ENCODE peak calls at places on chromosomes 2 and 18, in six cellular contexts. One of them, this sample, is unnamed.
A peak's percentile ranks its signal among the peaks of the same experiment; 100 is the strongest.

GRCh38 chr2:184346338-184346862 is 251.9 kb upstream of the ZNF804A start:
- DNase-seq in pancreas: no peak
- DNase-seq in AG04450: no peak
- DNase-seq in right cardiac atrium: no peak
- DNase-seq in body of pancreas: no peak
- DNase-seq in CD4-positive, alpha-beta memory T cell: no peak
- DNase-seq in this sample: no peak

GRCh38 chr2:60633615-60634014 is 80.2 kb upstream of the BCL11A start:
- DNase-seq in pancreas: no peak
- DNase-seq in AG04450: no peak
- DNase-seq in right cardiac atrium: no peak
- DNase-seq in body of pancreas: no peak
- DNase-seq in CD4-positive, alpha-beta memory T cell: no peak
- DNase-seq in this sample: no peak

GRCh38 chr2:20675701-20676352 is 8.9 kb downstream of the GDF7 start:
- DNase-seq in pancreas: no peak
- DNase-seq in AG04450: no peak
- DNase-seq in right cardiac atrium: no peak
- DNase-seq in body of pancreas: peak; percentile 37
- DNase-seq in CD4-positive, alpha-beta memory T cell: no peak
- DNase-seq in this sample: no peak

GRCh38 chr2:5539281-5540211 is 152.6 kb upstream of the SOX11 start:
- DNase-seq in pancreas: no peak
- DNase-seq in AG04450: no peak
- DNase-seq in right cardiac atrium: no peak
- DNase-seq in body of pancreas: no peak
- DNase-seq in CD4-positive, alpha-beta memory T cell: no peak
- DNase-seq in this sample: no peak

GRCh38 chr2:203438528-203438927 is 96.6 kb downstream of the RAPH1 start:
- DNase-seq in pancreas: no peak
- DNase-seq in AG04450: no peak
- DNase-seq in right cardiac atrium: no peak
- DNase-seq in body of pancreas: no peak
- DNase-seq in CD4-positive, alpha-beta memory T cell: no peak
- DNase-seq in this sample: no peak

GRCh38 chr2:183614797-183615429 is 490.7 kb downstream of the NUP35 start:
- DNase-seq in pancreas: no peak
- DNase-seq in AG04450: no peak
- DNase-seq in right cardiac atrium: peak; percentile 58
- DNase-seq in body of pancreas: no peak
- DNase-seq in CD4-positive, alpha-beta memory T cell: no peak
- DNase-seq in this sample: no peak

GRCh38 chr2:120108049-120108448 is 95.2 kb downstream of the EPB41L5 start:
- DNase-seq in pancreas: peak; percentile 45
- DNase-seq in AG04450: peak; percentile 16
- DNase-seq in right cardiac atrium: no peak
- DNase-seq in body of pancreas: peak; percentile 83
- DNase-seq in CD4-positive, alpha-beta memory T cell: no peak
- DNase-seq in this sample: no peak

GRCh38 chr18:54692463-54692862 is 101.4 kb downstream of the DYNAP start:
- DNase-seq in pancreas: no peak
- DNase-seq in AG04450: no peak
- DNase-seq in right cardiac atrium: no peak
- DNase-seq in body of pancreas: no peak
- DNase-seq in CD4-positive, alpha-beta memory T cell: no peak
- DNase-seq in this sample: no peak

GRCh38 chr2:131154071-131154531 is 49.0 kb downstream of the PLEKHB2 start:
- DNase-seq in pancreas: peak; percentile 24
- DNase-seq in AG04450: peak; percentile 13
- DNase-seq in right cardiac atrium: peak; percentile 75
- DNase-seq in body of pancreas: peak; percentile 59
- DNase-seq in CD4-positive, alpha-beta memory T cell: peak; percentile 65
- DNase-seq in this sample: no peak

GRCh38 chr2:7014201-7014640 is 97.0 kb downstream of the RNF144A start:
- DNase-seq in pancreas: no peak
- DNase-seq in AG04450: no peak
- DNase-seq in right cardiac atrium: no peak
- DNase-seq in body of pancreas: no peak
- DNase-seq in CD4-positive, alpha-beta memory T cell: peak; percentile 57
- DNase-seq in this sample: no peak

GRCh38 chr2:74325815-74326214 is 17.4 kb downstream of the SLC4A5 start:
- DNase-seq in pancreas: no peak
- DNase-seq in AG04450: no peak
- DNase-seq in right cardiac atrium: no peak
- DNase-seq in body of pancreas: no peak
- DNase-seq in CD4-positive, alpha-beta memory T cell: no peak
- DNase-seq in this sample: no peak

GRCh38 chr2:12493031-12493513 is 223.7 kb upstream of the TRIB2 start:
- DNase-seq in pancreas: no peak
- DNase-seq in AG04450: peak; percentile 60
- DNase-seq in right cardiac atrium: peak; percentile 76
- DNase-seq in body of pancreas: peak; percentile 5
- DNase-seq in CD4-positive, alpha-beta memory T cell: no peak
- DNase-seq in this sample: no peak

GRCh38 chr2:83461135-83461534 is 997.9 kb downstream of the SUCLG1 start:
- DNase-seq in pancreas: no peak
- DNase-seq in AG04450: no peak
- DNase-seq in right cardiac atrium: no peak
- DNase-seq in body of pancreas: no peak
- DNase-seq in CD4-positive, alpha-beta memory T cell: no peak
- DNase-seq in this sample: no peak
- H3K9me3 ChIP-seq in pancreas: no peaks in the 10 kb centered on the region
- H3K9me3 ChIP-seq in AG04450: no peaks in the 10 kb centered on the region
- H3K9me3 ChIP-seq in right cardiac atrium: no peaks in the 10 kb centered on the region
- H3K9me3 ChIP-seq in body of pancreas: no peaks in the 10 kb centered on the region
- H3K9me3 ChIP-seq in CD4-positive, alpha-beta memory T cell: no peaks in the 10 kb centered on the region
- H3K9me3 ChIP-seq in this sample: no peaks in the 10 kb centered on the region

GRCh38 chr18:44682181-44682870 is 1.6 kb downstream of the SETBP1 start:
- DNase-seq in pancreas: no peak
- DNase-seq in AG04450: no peak
- DNase-seq in right cardiac atrium: peak; percentile 64
- DNase-seq in body of pancreas: peak; percentile 32
- DNase-seq in CD4-positive, alpha-beta memory T cell: no peak
- DNase-seq in this sample: no peak

GRCh38 chr18:44680271-44681038 is at the start of gene SETBP1:
- DNase-seq in pancreas: peak; percentile 82
- DNase-seq in AG04450: no peak
- DNase-seq in right cardiac atrium: peak; percentile 88
- DNase-seq in body of pancreas: peak; percentile 84
- DNase-seq in CD4-positive, alpha-beta memory T cell: peak; percentile 3
- DNase-seq in this sample: peak; percentile 51

GRCh38 chr18:44679912-44680270 is 797 bp upstream of the SETBP1 start:
- DNase-seq in pancreas: peak; percentile 50
- DNase-seq in AG04450: no peak
- DNase-seq in right cardiac atrium: peak; percentile 87
- DNase-seq in body of pancreas: peak; percentile 63
- DNase-seq in CD4-positive, alpha-beta memory T cell: peak; percentile 14
- DNase-seq in this sample: no peak

GRCh38 chr18:44681611-44682010 is 923 bp downstream of the SETBP1 start:
- DNase-seq in pancreas: no peak
- DNase-seq in AG04450: no peak
- DNase-seq in right cardiac atrium: no peak
- DNase-seq in body of pancreas: no peak
- DNase-seq in CD4-positive, alpha-beta memory T cell: no peak
- DNase-seq in this sample: no peak

DNA sequence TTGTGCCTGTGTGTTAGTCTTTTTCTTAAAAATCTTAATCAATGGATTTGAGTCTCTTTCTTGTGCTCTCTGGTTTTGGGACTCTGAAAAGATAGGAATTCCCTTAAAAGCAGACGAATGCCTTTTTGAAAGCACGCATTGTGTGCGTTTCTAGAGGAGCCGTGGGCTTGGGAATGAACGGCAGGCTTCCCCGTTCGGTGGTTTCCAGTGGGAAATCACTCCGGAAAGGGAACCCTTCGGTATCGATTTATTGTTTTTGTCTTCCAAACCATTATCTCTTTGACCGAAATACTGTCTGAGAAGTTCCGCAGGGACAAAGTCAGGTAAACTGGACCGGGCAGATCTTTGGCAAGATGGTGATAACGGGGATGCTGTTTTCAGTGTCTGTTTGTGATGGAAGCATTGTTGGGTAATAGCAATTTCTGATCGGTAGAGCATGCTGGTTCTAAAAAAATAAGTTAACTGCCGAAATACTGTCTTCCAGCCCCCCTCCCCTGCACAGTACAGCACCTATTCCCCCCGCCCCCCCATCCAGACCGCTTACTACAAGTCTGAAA is 429 bp downstream of the SETBP1 start:
- DNase-seq in pancreas: no peak
- DNase-seq in AG04450: no peak
- DNase-seq in right cardiac atrium: no peak
- DNase-seq in body of pancreas: no peak
- DNase-seq in CD4-positive, alpha-beta memory T cell: peak; percentile 6
- DNase-seq in this sample: no peak
- H3K4me3 ChIP-seq in pancreas: peak overlapping the region; percentile 80
- H3K4me3 ChIP-seq in AG04450: peak overlapping the region; percentile 48
- H3K4me3 ChIP-seq in right cardiac atrium: peak overlapping the region; percentile 92
- H3K4me3 ChIP-seq in body of pancreas: peak overlapping the region; percentile 77
- H3K4me3 ChIP-seq in CD4-positive, alpha-beta memory T cell: no peak overlapping the region
- H3K4me3 ChIP-seq in this sample: peak overlapping the region; percentile 79

GRCh38 chr18:71815305-71815704 is 728.8 kb downstream of the CBLN2 start:
- DNase-seq in pancreas: no peak
- DNase-seq in AG04450: no peak
- DNase-seq in right cardiac atrium: no peak
- DNase-seq in body of pancreas: no peak
- DNase-seq in CD4-positive, alpha-beta memory T cell: no peak
- DNase-seq in this sample: no peak

GRCh38 chr18:71808576-71808975 is 735.6 kb downstream of the CBLN2 start:
- DNase-seq in pancreas: no peak
- DNase-seq in AG04450: no peak
- DNase-seq in right cardiac atrium: no peak
- DNase-seq in body of pancreas: no peak
- DNase-seq in CD4-positive, alpha-beta memory T cell: no peak
- DNase-seq in this sample: no peak

GRCh38 chr18:71807586-71807985 is 736.6 kb downstream of the CBLN2 start:
- DNase-seq in pancreas: no peak
- DNase-seq in AG04450: peak; percentile 6
- DNase-seq in right cardiac atrium: no peak
- DNase-seq in body of pancreas: no peak
- DNase-seq in CD4-positive, alpha-beta memory T cell: no peak
- DNase-seq in this sample: no peak

DNA sequence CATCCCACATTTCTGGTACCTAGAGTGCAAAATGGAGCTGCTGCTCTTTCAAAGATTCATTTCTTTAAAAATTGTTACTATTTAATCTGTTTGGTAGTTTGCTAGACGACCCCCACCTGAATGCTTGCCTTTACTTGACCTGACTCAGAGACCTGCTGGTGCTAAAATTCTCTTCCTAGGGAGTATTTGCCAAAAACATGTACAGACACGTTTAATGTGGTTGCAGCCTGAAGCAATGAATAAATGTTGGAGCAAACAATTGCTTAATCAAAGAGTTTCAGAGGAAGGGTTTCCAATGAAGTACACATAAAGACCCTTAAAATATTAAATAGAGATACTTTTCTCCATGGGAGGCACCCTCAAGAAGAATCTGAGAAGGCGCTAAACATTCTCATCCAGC is 734.4 kb downstream of the CBLN2 start:
- DNase-seq in pancreas: no peak
- DNase-seq in AG04450: no peak
- DNase-seq in right cardiac atrium: no peak
- DNase-seq in body of pancreas: no peak
- DNase-seq in CD4-positive, alpha-beta memory T cell: no peak
- DNase-seq in this sample: no peak
- H3K9me3 ChIP-seq in pancreas: no peaks in the 10 kb centered on the region
- H3K9me3 ChIP-seq in AG04450: no peaks in the 10 kb centered on the region
- H3K9me3 ChIP-seq in right cardiac atrium: no peaks in the 10 kb centered on the region
- H3K9me3 ChIP-seq in body of pancreas: no peaks in the 10 kb centered on the region
- H3K9me3 ChIP-seq in CD4-positive, alpha-beta memory T cell: no peaks in the 10 kb centered on the region
- H3K9me3 ChIP-seq in this sample: no peaks in the 10 kb centered on the region

DNA sequence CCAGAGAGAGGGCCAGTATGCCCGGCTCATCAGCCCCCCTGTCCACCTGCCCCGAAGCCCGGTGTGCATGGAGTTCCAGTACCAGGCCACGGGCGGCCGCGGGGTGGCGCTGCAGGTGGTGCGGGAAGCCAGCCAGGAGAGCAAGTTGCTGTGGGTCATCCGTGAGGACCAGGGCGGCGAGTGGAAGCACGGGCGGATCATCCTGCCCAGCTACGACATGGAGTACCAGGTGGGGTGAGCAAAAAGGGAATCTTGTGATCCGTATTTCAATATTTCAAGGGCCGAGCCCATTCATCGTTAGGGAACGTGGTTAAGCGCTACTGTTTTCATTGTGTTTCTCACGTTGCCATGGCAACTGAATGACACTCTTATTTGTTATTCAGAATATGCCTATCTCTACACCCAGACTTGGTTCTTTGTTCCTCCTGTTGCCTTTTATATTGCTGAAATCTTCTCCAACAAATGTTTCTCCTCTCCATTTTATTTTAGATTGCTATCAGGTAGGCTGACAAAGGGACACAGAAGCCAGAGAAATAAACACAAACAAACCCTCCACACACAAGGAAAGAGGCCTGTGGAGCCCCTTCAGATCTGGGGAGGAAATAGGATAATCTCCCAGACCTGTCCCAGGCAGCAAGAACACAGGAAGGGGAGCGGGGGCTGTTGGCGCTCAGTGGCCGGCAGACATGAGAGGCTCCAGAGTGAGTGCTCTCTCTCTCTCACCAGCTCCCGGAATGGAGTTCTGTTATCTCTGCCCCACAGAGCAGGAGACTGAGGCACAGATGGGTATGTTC is 81.6 kb downstream of the NRP2 start:
- DNase-seq in pancreas: peak; percentile 21
- DNase-seq in AG04450: peak; percentile 46
- DNase-seq in right cardiac atrium: peak; percentile 81
- DNase-seq in body of pancreas: peak; percentile 52
- DNase-seq in CD4-positive, alpha-beta memory T cell: peak; percentile 39
- DNase-seq in this sample: no peak
- H3K4me3 ChIP-seq in pancreas: peak overlapping the region; percentile 4
- H3K4me3 ChIP-seq in AG04450: no peak overlapping the region
- H3K4me3 ChIP-seq in right cardiac atrium: no peak overlapping the region
- H3K4me3 ChIP-seq in body of pancreas: no peak overlapping the region
- H3K4me3 ChIP-seq in CD4-positive, alpha-beta memory T cell: no peak overlapping the region
- H3K4me3 ChIP-seq in this sample: no peak overlapping the region

GRCh38 chr18:72667932-72668331 is 123.8 kb upstream of the CBLN2 start:
- DNase-seq in pancreas: no peak
- DNase-seq in AG04450: no peak
- DNase-seq in right cardiac atrium: no peak
- DNase-seq in body of pancreas: no peak
- DNase-seq in CD4-positive, alpha-beta memory T cell: no peak
- DNase-seq in this sample: no peak
- H3K9me3 ChIP-seq in pancreas: no peaks in the 10 kb centered on the region
- H3K9me3 ChIP-seq in AG04450: peaks cover 6% of the 10 kb centered on the region
- H3K9me3 ChIP-seq in right cardiac atrium: no peaks in the 10 kb centered on the region
- H3K9me3 ChIP-seq in body of pancreas: no peaks in the 10 kb centered on the region
- H3K9me3 ChIP-seq in CD4-positive, alpha-beta memory T cell: no peaks in the 10 kb centered on the region
- H3K9me3 ChIP-seq in this sample: no peaks in the 10 kb centered on the region

GRCh38 chr18:13443546-13443945 is 225.0 kb downstream of the LDLRAD4 start:
- DNase-seq in pancreas: no peak
- DNase-seq in AG04450: no peak
- DNase-seq in right cardiac atrium: peak; percentile 35
- DNase-seq in body of pancreas: no peak
- DNase-seq in CD4-positive, alpha-beta memory T cell: no peak
- DNase-seq in this sample: no peak
- H3K4me3 ChIP-seq in pancreas: no peak overlapping the region
- H3K4me3 ChIP-seq in AG04450: no peak overlapping the region
- H3K4me3 ChIP-seq in right cardiac atrium: no peak overlapping the region
- H3K4me3 ChIP-seq in body of pancreas: no peak overlapping the region
- H3K4me3 ChIP-seq in CD4-positive, alpha-beta memory T cell: no peak overlapping the region
- H3K4me3 ChIP-seq in this sample: no peak overlapping the region

GRCh38 chr2:39359453-39360038 is 77.5 kb downstream of the MAP4K3 start:
- DNase-seq in pancreas: no peak
- DNase-seq in AG04450: no peak
- DNase-seq in right cardiac atrium: no peak
- DNase-seq in body of pancreas: no peak
- DNase-seq in CD4-positive, alpha-beta memory T cell: no peak
- DNase-seq in this sample: no peak
- H3K9me3 ChIP-seq in pancreas: no peaks in the 10 kb centered on the region
- H3K9me3 ChIP-seq in AG04450: peaks cover 20% of the 10 kb centered on the region
- H3K9me3 ChIP-seq in right cardiac atrium: peaks cover 4% of the 10 kb centered on the region
- H3K9me3 ChIP-seq in body of pancreas: no peaks in the 10 kb centered on the region
- H3K9me3 ChIP-seq in CD4-positive, alpha-beta memory T cell: peaks cover 17% of the 10 kb centered on the region
- H3K9me3 ChIP-seq in this sample: peaks cover 20% of the 10 kb centered on the region

GRCh38 chr2:202072226-202072625 is 829 bp upstream of the KIAA2012 start:
- DNase-seq in pancreas: no peak
- DNase-seq in AG04450: no peak
- DNase-seq in right cardiac atrium: no peak
- DNase-seq in body of pancreas: no peak
- DNase-seq in CD4-positive, alpha-beta memory T cell: no peak
- DNase-seq in this sample: no peak
- H3K4me3 ChIP-seq in pancreas: no peak overlapping the region
- H3K4me3 ChIP-seq in AG04450: no peak overlapping the region
- H3K4me3 ChIP-seq in right cardiac atrium: no peak overlapping the region
- H3K4me3 ChIP-seq in body of pancreas: no peak overlapping the region
- H3K4me3 ChIP-seq in CD4-positive, alpha-beta memory T cell: no peak overlapping the region
- H3K4me3 ChIP-seq in this sample: no peak overlapping the region